ENCODE peak calls at places on chromosomes 12 and 14, in six cellular contexts. One of them, this sample, is unnamed.

GRCh38 chr12:84508325-84508861 is 404.2 kb downstream of the SLC6A15 start:
- DNase-seq in activated T-helper 1 cell treated with Interleukin-2 at 50 U/mL for 16 hours: no peak
- DNase-seq in posterior vena cava: no peak
- DNase-seq in stimulated activated CD4-positive, alpha-beta T cell treated with anti-CD3 and anti-CD28 coated beads, Interleukin-1b, Interleukin-23, amount 100 ng/mL, for 1 hour: no peak
- DNase-seq in left cardiac atrium: peak; percentile 23
- DNase-seq in B cell: no peak
- DNase-seq in this sample: peak; percentile 26

GRCh38 chr14:100399052-100399849 is 76.1 kb downstream of the SLC25A47 start:
- DNase-seq in activated T-helper 1 cell treated with Interleukin-2 at 50 U/mL for 16 hours: no peak
- DNase-seq in posterior vena cava: no peak
- DNase-seq in stimulated activated CD4-positive, alpha-beta T cell treated with anti-CD3 and anti-CD28 coated beads, Interleukin-1b, Interleukin-23, amount 100 ng/mL, for 1 hour: no peak
- DNase-seq in left cardiac atrium: no peak
- DNase-seq in B cell: no peak
- DNase-seq in this sample: no peak

GRCh38 chr14:88551936-88552565 is 2.8 kb downstream of the PTPN21 start:
- DNase-seq in activated T-helper 1 cell treated with Interleukin-2 at 50 U/mL for 16 hours: no peak
- DNase-seq in posterior vena cava: no peak
- DNase-seq in stimulated activated CD4-positive, alpha-beta T cell treated with anti-CD3 and anti-CD28 coated beads, Interleukin-1b, Interleukin-23, amount 100 ng/mL, for 1 hour: no peak
- DNase-seq in left cardiac atrium: peak; percentile 32
- DNase-seq in B cell: no peak
- DNase-seq in this sample: peak; percentile 59

GRCh38 chr12:45401008-45401407 is 185.1 kb downstream of the ANO6 start:
- DNase-seq in activated T-helper 1 cell treated with Interleukin-2 at 50 U/mL for 16 hours: no peak
- DNase-seq in posterior vena cava: no peak
- DNase-seq in stimulated activated CD4-positive, alpha-beta T cell treated with anti-CD3 and anti-CD28 coated beads, Interleukin-1b, Interleukin-23, amount 100 ng/mL, for 1 hour: no peak
- DNase-seq in left cardiac atrium: peak; percentile 36
- DNase-seq in B cell: no peak
- DNase-seq in this sample: peak; percentile 56

GRCh38 chr14:22472935-22473854 is 115.8 kb downstream of the DAD1 start:
- DNase-seq in activated T-helper 1 cell treated with Interleukin-2 at 50 U/mL for 16 hours: no peak
- DNase-seq in posterior vena cava: no peak
- DNase-seq in stimulated activated CD4-positive, alpha-beta T cell treated with anti-CD3 and anti-CD28 coated beads, Interleukin-1b, Interleukin-23, amount 100 ng/mL, for 1 hour: no peak
- DNase-seq in left cardiac atrium: no peak
- DNase-seq in B cell: peak; percentile 76
- DNase-seq in this sample: no peak

GRCh38 chr14:30656190-30656632 is 34.1 kb downstream of the SCFD1 start:
- DNase-seq in activated T-helper 1 cell treated with Interleukin-2 at 50 U/mL for 16 hours: no peak
- DNase-seq in posterior vena cava: no peak
- DNase-seq in stimulated activated CD4-positive, alpha-beta T cell treated with anti-CD3 and anti-CD28 coated beads, Interleukin-1b, Interleukin-23, amount 100 ng/mL, for 1 hour: no peak
- DNase-seq in left cardiac atrium: peak; percentile 24
- DNase-seq in B cell: peak; percentile 57
- DNase-seq in this sample: no peak

GRCh38 chr14:61531741-61532505 is 163.4 kb upstream of the HIF1A start:
- DNase-seq in activated T-helper 1 cell treated with Interleukin-2 at 50 U/mL for 16 hours: no peak
- DNase-seq in posterior vena cava: no peak
- DNase-seq in stimulated activated CD4-positive, alpha-beta T cell treated with anti-CD3 and anti-CD28 coated beads, Interleukin-1b, Interleukin-23, amount 100 ng/mL, for 1 hour: no peak
- DNase-seq in left cardiac atrium: no peak
- DNase-seq in B cell: no peak
- DNase-seq in this sample: no peak

GRCh38 chr14:75906680-75907280 is 75.0 kb downstream of the TGFB3 start:
- DNase-seq in activated T-helper 1 cell treated with Interleukin-2 at 50 U/mL for 16 hours: peak; percentile 33
- DNase-seq in posterior vena cava: no peak
- DNase-seq in stimulated activated CD4-positive, alpha-beta T cell treated with anti-CD3 and anti-CD28 coated beads, Interleukin-1b, Interleukin-23, amount 100 ng/mL, for 1 hour: peak; percentile 24
- DNase-seq in left cardiac atrium: peak; percentile 64
- DNase-seq in B cell: peak; percentile 77
- DNase-seq in this sample: peak; percentile 37

GRCh38 chr14:45798659-45799058 is 545.7 kb upstream of the MIS18BP1 start:
- DNase-seq in activated T-helper 1 cell treated with Interleukin-2 at 50 U/mL for 16 hours: no peak
- DNase-seq in posterior vena cava: no peak
- DNase-seq in stimulated activated CD4-positive, alpha-beta T cell treated with anti-CD3 and anti-CD28 coated beads, Interleukin-1b, Interleukin-23, amount 100 ng/mL, for 1 hour: no peak
- DNase-seq in left cardiac atrium: no peak
- DNase-seq in B cell: no peak
- DNase-seq in this sample: no peak

GRCh38 chr12:26823391-26823790 is 9.6 kb downstream of the ITPR2 start:
- DNase-seq in activated T-helper 1 cell treated with Interleukin-2 at 50 U/mL for 16 hours: no peak
- DNase-seq in posterior vena cava: no peak
- DNase-seq in stimulated activated CD4-positive, alpha-beta T cell treated with anti-CD3 and anti-CD28 coated beads, Interleukin-1b, Interleukin-23, amount 100 ng/mL, for 1 hour: no peak
- DNase-seq in left cardiac atrium: no peak
- DNase-seq in B cell: no peak
- DNase-seq in this sample: no peak

GRCh38 chr14:50666772-50667490 is 1.2 kb downstream of the SAV1 start:
- DNase-seq in activated T-helper 1 cell treated with Interleukin-2 at 50 U/mL for 16 hours: no peak
- DNase-seq in posterior vena cava: no peak
- DNase-seq in stimulated activated CD4-positive, alpha-beta T cell treated with anti-CD3 and anti-CD28 coated beads, Interleukin-1b, Interleukin-23, amount 100 ng/mL, for 1 hour: no peak
- DNase-seq in left cardiac atrium: peak; percentile 27
- DNase-seq in B cell: peak; percentile 49
- DNase-seq in this sample: no peak

GRCh38 chr14:55767291-55767690 is 187.3 kb downstream of the KTN1 start:
- DNase-seq in activated T-helper 1 cell treated with Interleukin-2 at 50 U/mL for 16 hours: no peak
- DNase-seq in posterior vena cava: no peak
- DNase-seq in stimulated activated CD4-positive, alpha-beta T cell treated with anti-CD3 and anti-CD28 coated beads, Interleukin-1b, Interleukin-23, amount 100 ng/mL, for 1 hour: no peak
- DNase-seq in left cardiac atrium: no peak
- DNase-seq in B cell: no peak
- DNase-seq in this sample: no peak

GRCh38 chr12:6943719-6944380 is at the start of the genes C12orf57 and RNU7-1:
- DNase-seq in activated T-helper 1 cell treated with Interleukin-2 at 50 U/mL for 16 hours: peak; percentile 57
- DNase-seq in posterior vena cava: peak; percentile 94
- DNase-seq in stimulated activated CD4-positive, alpha-beta T cell treated with anti-CD3 and anti-CD28 coated beads, Interleukin-1b, Interleukin-23, amount 100 ng/mL, for 1 hour: no peak
- DNase-seq in left cardiac atrium: peak; percentile 83
- DNase-seq in B cell: peak; percentile 87
- DNase-seq in this sample: peak; percentile 93

GRCh38 chr12:119375170-119375569 is 40.6 kb downstream of the CCDC60 start:
- DNase-seq in activated T-helper 1 cell treated with Interleukin-2 at 50 U/mL for 16 hours: no peak
- DNase-seq in posterior vena cava: no peak
- DNase-seq in stimulated activated CD4-positive, alpha-beta T cell treated with anti-CD3 and anti-CD28 coated beads, Interleukin-1b, Interleukin-23, amount 100 ng/mL, for 1 hour: no peak
- DNase-seq in left cardiac atrium: no peak
- DNase-seq in B cell: no peak
- DNase-seq in this sample: no peak

GRCh38 chr12:55906056-55906455 is 21.6 kb downstream of the PYM1 start:
- DNase-seq in activated T-helper 1 cell treated with Interleukin-2 at 50 U/mL for 16 hours: no peak
- DNase-seq in posterior vena cava: no peak
- DNase-seq in stimulated activated CD4-positive, alpha-beta T cell treated with anti-CD3 and anti-CD28 coated beads, Interleukin-1b, Interleukin-23, amount 100 ng/mL, for 1 hour: no peak
- DNase-seq in left cardiac atrium: no peak
- DNase-seq in B cell: no peak
- DNase-seq in this sample: no peak

GRCh38 chr12:92070054-92070863 is 75.4 kb downstream of the BTG1 start:
- DNase-seq in activated T-helper 1 cell treated with Interleukin-2 at 50 U/mL for 16 hours: no peak
- DNase-seq in posterior vena cava: no peak
- DNase-seq in stimulated activated CD4-positive, alpha-beta T cell treated with anti-CD3 and anti-CD28 coated beads, Interleukin-1b, Interleukin-23, amount 100 ng/mL, for 1 hour: no peak
- DNase-seq in left cardiac atrium: no peak
- DNase-seq in B cell: no peak
- DNase-seq in this sample: no peak

GRCh38 chr12:121793501-121793835 is at the start of gene RHOF:
- DNase-seq in activated T-helper 1 cell treated with Interleukin-2 at 50 U/mL for 16 hours: no peak
- DNase-seq in posterior vena cava: no peak
- DNase-seq in stimulated activated CD4-positive, alpha-beta T cell treated with anti-CD3 and anti-CD28 coated beads, Interleukin-1b, Interleukin-23, amount 100 ng/mL, for 1 hour: no peak
- DNase-seq in left cardiac atrium: no peak
- DNase-seq in B cell: peak; percentile 84
- DNase-seq in this sample: peak; percentile 57

This sample was measured in right cardiac atrium.